ENCODE peak calls at places on chromosome 9, in six cellular contexts. V, R, D, G, B and E are unnamed samples.

GRCh38 chr9:8241201-8241600 is 441.6 kb upstream of the DMAC1 start:
- DNase-seq in V (no peak), R (no peak), D (no peak), G (no peak), B (no peak), E (no peak)

GRCh38 chr9:89811356-89811755 is 206.5 kb downstream of the GADD45G start:
- DNase-seq in V (peak; percentile 26), R (no peak), D (no peak), G (no peak), B (no peak), E (no peak)

GRCh38 chr9:91814681-91815212 is 135.3 kb downstream of the ROR2 start:
- DNase-seq in V (no peak), R (no peak), D (no peak), G (no peak), B (no peak), E (no peak)

GRCh38 chr9:89631381-89631780 is 26.6 kb downstream of the GADD45G start:
- DNase-seq in V (no peak), R (no peak), D (no peak), G (no peak), B (no peak), E (no peak)

GRCh38 chr9:137319434-137319975 is 17.4 kb upstream of the NRARP start:
- DNase-seq in V (peak; percentile 46), R (no peak), D (no peak), G (no peak), B (no peak), E (no peak)

GRCh38 chr9:13758876-13759275 is 479.4 kb upstream of the MPDZ start:
- DNase-seq in V (no peak), R (no peak), D (no peak), G (no peak), B (no peak), E (no peak)

GRCh38 chr9:76180541-76180940 is 213.7 kb downstream of the RFK start:
- DNase-seq in V (no peak), R (no peak), D (peak; percentile 69), G (peak; percentile 97), B (no peak), E (peak; percentile 86)

GRCh38 chr9:96080364-96080763 is 204.9 kb downstream of the ERCC6L2 start:
- DNase-seq in V (no peak), R (no peak), D (no peak), G (no peak), B (no peak), E (no peak)

GRCh38 chr9:107784235-107784958 is 294.8 kb upstream of the KLF4 start:
- DNase-seq in V (no peak), R (peak; percentile 49), D (peak; percentile 88), G (peak; percentile 34), B (no peak), E (peak; percentile 92)

GRCh38 chr9:85408494-85408893 is 333.3 kb downstream of the AGTPBP1 start:
- DNase-seq in V (no peak), R (no peak), D (no peak), G (no peak), B (no peak), E (no peak)

GRCh38 chr9:131402738-131403492 is 9.0 kb downstream of the PRRC2B start:
- DNase-seq in V (no peak), R (no peak), D (peak; percentile 89), G (no peak), B (no peak), E (peak; percentile 80)

GRCh38 chr9:12771891-12772290 is 2.9 kb upstream of the LURAP1L start:
- DNase-seq in V (no peak), R (no peak), D (peak; percentile 47), G (peak; percentile 6), B (no peak), E (peak; percentile 21)

GRCh38 chr9:129362287-129363098 is 184.4 kb upstream of the IER5L start:
- DNase-seq in V (no peak), R (no peak), D (no peak), G (no peak), B (no peak), E (peak; percentile 77)

GRCh38 chr9:129361196-129361595 is 183.1 kb upstream of the IER5L start:
- DNase-seq in V (no peak), R (no peak), D (no peak), G (no peak), B (no peak), E (no peak)

GRCh38 chr9:129359871-129360536 is 181.9 kb upstream of the IER5L start:
- DNase-seq in V (no peak), R (no peak), D (no peak), G (no peak), B (no peak), E (no peak)

GRCh38 chr9:129365196-129365595 is 187.1 kb upstream of the IER5L start:
- DNase-seq in V (no peak), R (no peak), D (peak; percentile 35), G (no peak), B (no peak), E (no peak)

GRCh38 chr9:129363216-129363873 is 185.3 kb upstream of the IER5L start:
- DNase-seq in V (no peak), R (no peak), D (no peak), G (no peak), B (no peak), E (no peak)
- H3K27ac ChIP-seq in V (no peak overlapping the region), R (no peak overlapping the region), D (no peak overlapping the region), G (no peak overlapping the region), B (no peak overlapping the region), E (peak overlapping the region; percentile 77)

GRCh38 chr9:115262952-115263351 is 145.0 kb upstream of the TNC start:
- DNase-seq in V (no peak), R (no peak), D (peak; percentile 6), G (no peak), B (no peak), E (no peak)
- H2AK5ac ChIP-seq in V (no peak overlapping the region), R (no peak overlapping the region), D (peak overlapping the region; percentile 11), G (no peak overlapping the region), B (no peak overlapping the region), E (no peak overlapping the region)

DNA sequence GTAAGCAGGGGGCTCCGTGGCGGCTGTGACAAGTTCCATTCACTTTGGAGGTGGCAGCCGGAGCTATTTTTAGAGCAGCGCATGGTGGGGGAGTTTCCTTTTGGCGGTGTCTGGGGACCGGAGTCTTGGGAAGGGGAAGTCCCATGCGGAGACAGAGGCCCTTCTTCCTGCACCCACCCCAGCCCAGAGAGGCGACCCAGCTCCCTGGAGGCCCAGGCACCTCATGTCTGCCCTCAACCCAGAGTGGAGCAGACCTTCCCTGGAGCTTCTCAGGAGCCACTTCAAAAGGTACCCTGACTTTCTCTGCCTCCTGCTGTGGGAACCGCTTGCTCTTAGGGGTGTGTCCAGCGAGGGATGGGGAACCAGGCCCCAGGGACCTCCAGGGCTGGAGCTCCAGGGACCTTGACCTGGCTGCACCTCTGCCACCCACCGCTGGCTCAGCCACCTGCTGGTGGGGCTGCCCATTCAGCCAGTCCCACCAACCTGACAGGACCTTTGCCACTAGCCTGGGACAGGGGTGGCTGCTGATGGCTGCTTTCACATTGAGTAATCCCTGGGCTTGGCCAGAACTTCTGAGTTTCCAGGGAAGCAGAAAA is 34.1 kb downstream of the NEK6 start:
- DNase-seq in V (no peak), R (no peak), D (no peak), G (no peak), B (no peak), E (no peak)
- H3K27ac ChIP-seq in V (no peak overlapping the region), R (no peak overlapping the region), D (peak overlapping the region; percentile 25), G (no peak overlapping the region), B (no peak overlapping the region), E (no peak overlapping the region)

GRCh38 chr9:123336959-123337358 is 19.0 kb upstream of the CRB2 start:
- DNase-seq in V (no peak), R (no peak), D (no peak), G (no peak), B (no peak), E (no peak)
- H2AK5ac ChIP-seq in V (no peak overlapping the region), R (no peak overlapping the region), D (no peak overlapping the region), G (no peak overlapping the region), B (no peak overlapping the region), E (no peak overlapping the region)

GRCh38 chr9:134533850-134534585 is 107.6 kb upstream of the COL5A1 start:
- DNase-seq in V (no peak), R (no peak), D (peak; percentile 25), G (no peak), B (no peak), E (peak; percentile 36)
- H3K27ac ChIP-seq in V (no peak overlapping the region), R (no peak overlapping the region), D (no peak overlapping the region), G (no peak overlapping the region), B (no peak overlapping the region), E (no peak overlapping the region)

DNA sequence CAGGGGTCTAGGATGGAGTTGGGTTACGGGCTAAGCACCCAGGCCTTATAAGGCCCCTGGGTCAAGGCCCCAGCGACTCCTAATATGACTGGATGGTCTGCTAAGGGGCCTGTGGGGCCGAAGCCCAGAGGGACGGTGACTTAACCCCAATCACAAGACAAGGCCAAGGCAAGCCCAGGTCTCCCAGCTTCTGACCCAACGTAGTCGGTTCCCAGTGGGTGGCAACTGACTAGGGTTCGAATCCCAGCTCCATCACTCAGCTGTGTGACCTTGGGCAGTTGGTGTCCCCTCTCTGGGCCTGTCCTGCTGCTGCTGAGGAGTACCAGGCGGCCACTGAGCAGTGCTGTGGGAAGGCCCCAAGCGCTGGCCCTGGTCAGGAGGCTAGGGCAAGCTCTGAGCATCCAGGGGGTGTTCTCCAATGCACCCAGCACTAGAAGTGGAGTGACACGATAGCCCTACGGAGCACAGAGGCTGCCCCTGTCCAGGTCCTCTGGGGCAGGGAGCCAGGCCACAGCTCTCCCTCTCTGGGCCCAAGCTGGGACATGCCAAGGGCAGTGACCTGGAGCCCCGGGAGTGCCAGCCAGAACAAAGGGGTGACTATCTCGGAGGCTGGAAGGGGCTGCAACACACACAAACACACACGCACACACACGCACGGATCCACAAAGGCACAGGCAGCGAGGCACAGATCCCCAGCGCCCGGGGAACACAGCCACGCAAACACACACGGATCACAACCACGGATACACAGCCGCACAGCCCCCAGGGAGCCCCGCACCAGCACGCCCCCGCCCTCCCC is 512 bp downstream of the AK1 start:
- DNase-seq in V (peak; percentile 61), R (no peak), D (no peak), G (no peak), B (no peak), E (no peak)
- H2AK5ac ChIP-seq in V (peak overlapping the region; percentile 0), R (no peak overlapping the region), D (peak overlapping the region; percentile 97), G (peak overlapping the region; percentile 38), B (peak overlapping the region; percentile 91), E (peak overlapping the region; percentile 75)

DNA sequence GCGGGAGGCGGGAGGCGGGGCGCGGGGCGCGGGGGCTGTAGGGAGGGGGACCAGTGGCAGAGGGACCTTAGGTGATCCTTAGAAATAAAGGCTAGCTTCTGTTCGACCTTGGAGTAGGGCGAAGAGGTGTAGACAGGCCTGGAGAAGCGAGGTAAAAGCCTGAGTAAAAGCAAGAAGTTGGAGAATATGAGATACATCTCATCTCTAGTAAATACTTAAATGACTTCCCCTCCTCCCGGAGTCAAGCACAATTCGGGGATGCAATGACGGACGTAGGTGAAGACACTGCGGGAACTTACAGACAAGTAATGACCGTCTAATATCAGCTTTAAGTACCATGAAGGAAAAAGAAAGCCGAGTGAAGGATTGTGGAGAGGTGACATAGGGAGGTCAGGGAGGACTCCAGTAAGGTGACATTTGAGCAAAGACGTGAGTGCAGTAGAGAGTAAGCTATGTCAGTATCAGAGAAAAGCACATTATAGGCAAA is 468 bp downstream of the SMC2 start:
- DNase-seq in V (no peak), R (no peak), D (no peak), G (no peak), B (no peak), E (no peak)
- H3K27ac ChIP-seq in V (no peak overlapping the region), R (peak overlapping the region; percentile 72), D (peak overlapping the region; percentile 16), G (no peak overlapping the region), B (no peak overlapping the region), E (peak overlapping the region; percentile 79)